ENCODE peak calls at places on chromosome 15, in eight cellular contexts. W, Q, B, S, G, M, U and O are unnamed samples.

GRCh38 chr15:92624401-92624991 is 31.1 kb downstream of the FAM174B start:
- DNase-seq in M (peak; percentile 82), U (peak; percentile 41), S (no peak), G (peak; percentile 50), B (no peak), Q (no peak), W (no peak), O (no peak)

GRCh38 chr15:90819850-90820249 is 48.5 kb upstream of the FURIN start:
- DNase-seq in M (no peak), Q (peak; percentile 44), U (no peak), W (no peak), G (no peak), B (no peak), S (no peak), O (no peak)

GRCh38 chr15:64856429-64857145 is 14.9 kb downstream of the PLEKHO2 start:
- DNase-seq in U (peak; percentile 64), G (peak; percentile 49), S (peak; percentile 83), B (no peak), M (peak; percentile 80), Q (no peak), W (no peak), O (no peak)

GRCh38 chr15:35206060-35206675 is 121.1 kb upstream of the NANOGP8 start:
- DNase-seq in Q (no peak), M (peak; percentile 4), W (peak; percentile 41), B (no peak), S (no peak), G (no peak), U (peak; percentile 3), O (peak; percentile 49)

GRCh38 chr15:83654379-83655236 is 685 bp downstream of the ADAMTSL3 start:
- DNase-seq in G (peak; percentile 67), S (peak; percentile 78), M (no peak), W (no peak), B (no peak), U (no peak), Q (peak; percentile 69), O (peak; percentile 7)

GRCh38 chr15:58777107-58777506 is 6.0 kb downstream of the MINDY2 start:
- DNase-seq in W (peak; percentile 57), B (no peak), Q (no peak), G (no peak), M (no peak), U (no peak), S (no peak), O (no peak)

GRCh38 chr15:31269961-31270575 is 56.6 kb upstream of the KLF13 start:
- DNase-seq in W (no peak), U (no peak), Q (no peak), M (no peak), S (peak; percentile 35), B (no peak), G (peak; percentile 1), O (no peak)

GRCh38 chr15:35090104-35090807 is 5.2 kb upstream of the NANOGP8 start:
- DNase-seq in S (no peak), B (no peak), W (no peak), M (no peak), G (no peak), U (no peak), Q (no peak), O (no peak)

GRCh38 chr15:100113351-100114075 is 228.3 kb downstream of the ADAMTS17 start:
- DNase-seq in W (no peak), M (peak; percentile 70), U (no peak), G (peak; percentile 52), Q (no peak), B (no peak), S (peak; percentile 79), O (no peak)

GRCh38 chr15:47819158-47819557 is 101.9 kb downstream of the SEMA6D start:
- DNase-seq in W (no peak), U (no peak), Q (no peak), G (no peak), S (no peak), B (no peak), M (peak; percentile 26), O (no peak)

GRCh38 chr15:31206386-31207174 is 105.1 kb upstream of the TRPM1 start:
- DNase-seq in U (no peak), S (no peak), Q (peak; percentile 37), G (no peak), B (no peak), M (peak; percentile 34), W (no peak), O (no peak)

GRCh38 chr15:48683991-48684765 is 38.7 kb upstream of the FBN1 start:
- DNase-seq in B (no peak), Q (peak; percentile 83), S (no peak), G (no peak), U (no peak), W (no peak), M (no peak), O (no peak)

GRCh38 chr15:101091080-101092017 is 160.5 kb downstream of the CHSY1 start:
- DNase-seq in U (peak; percentile 90), W (no peak), B (peak; percentile 24), S (no peak), M (peak; percentile 96), G (peak; percentile 83), Q (no peak), O (peak; percentile 95)

GRCh38 chr15:41581110-41581509 is 22.1 kb downstream of the TYRO3 start:
- DNase-seq in G (no peak), U (no peak), W (peak; percentile 23), B (no peak), M (no peak), S (no peak), Q (no peak), O (no peak)

GRCh38 chr15:41583795-41584194 is 24.8 kb downstream of the TYRO3 start:
- DNase-seq in Q (no peak), B (no peak), S (no peak), M (no peak), W (no peak), U (no peak), G (no peak), O (no peak)

GRCh38 chr15:41585140-41586047 is 26.4 kb downstream of the TYRO3 start:
- DNase-seq in M (peak; percentile 65), W (no peak), G (peak; percentile 27), Q (peak; percentile 60), S (no peak), U (peak; percentile 56), B (no peak), O (peak; percentile 59)

GRCh38 chr15:41578736-41579383 is 19.8 kb downstream of the TYRO3 start:
- DNase-seq in Q (no peak), S (no peak), G (no peak), B (no peak), M (no peak), W (no peak), U (no peak), O (no peak)

DNA sequence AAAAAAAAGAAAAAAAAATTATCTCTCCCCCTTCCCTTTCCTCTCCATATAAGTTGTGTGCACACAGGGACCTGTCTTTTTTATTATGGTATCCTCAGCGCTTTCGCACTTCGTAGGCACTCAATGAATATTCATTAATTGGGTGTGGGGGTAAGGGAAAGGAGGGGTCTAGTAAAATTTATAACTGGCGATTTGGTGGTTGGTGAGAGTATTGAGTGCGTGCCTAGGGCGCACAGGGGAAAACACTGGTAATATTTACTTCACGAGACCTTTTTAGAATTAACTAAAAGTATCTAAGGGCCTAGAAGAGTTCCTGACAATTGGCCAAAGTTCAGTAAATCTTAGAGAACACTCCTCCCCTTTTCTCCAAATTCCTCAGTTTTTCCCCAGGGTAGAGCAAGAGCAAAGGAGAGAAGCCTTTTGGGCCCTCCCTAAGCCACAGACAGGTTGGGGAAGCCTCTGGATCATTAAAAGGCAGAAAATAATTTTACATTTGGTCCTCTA is 25.7 kb downstream of the TYRO3 start:
- DNase-seq in M (peak; percentile 24), W (no peak), U (peak; percentile 5), Q (no peak), S (no peak), B (no peak), G (no peak), O (no peak)
- H3K4me3 ChIP-seq in M (no peak overlapping the region), W (no peak overlapping the region), U (peak overlapping the region; percentile 17), Q (peak overlapping the region; percentile 45), S (peak overlapping the region; percentile 51), B (no peak overlapping the region), G (peak overlapping the region; percentile 34), O (peak overlapping the region; percentile 19)

DNA sequence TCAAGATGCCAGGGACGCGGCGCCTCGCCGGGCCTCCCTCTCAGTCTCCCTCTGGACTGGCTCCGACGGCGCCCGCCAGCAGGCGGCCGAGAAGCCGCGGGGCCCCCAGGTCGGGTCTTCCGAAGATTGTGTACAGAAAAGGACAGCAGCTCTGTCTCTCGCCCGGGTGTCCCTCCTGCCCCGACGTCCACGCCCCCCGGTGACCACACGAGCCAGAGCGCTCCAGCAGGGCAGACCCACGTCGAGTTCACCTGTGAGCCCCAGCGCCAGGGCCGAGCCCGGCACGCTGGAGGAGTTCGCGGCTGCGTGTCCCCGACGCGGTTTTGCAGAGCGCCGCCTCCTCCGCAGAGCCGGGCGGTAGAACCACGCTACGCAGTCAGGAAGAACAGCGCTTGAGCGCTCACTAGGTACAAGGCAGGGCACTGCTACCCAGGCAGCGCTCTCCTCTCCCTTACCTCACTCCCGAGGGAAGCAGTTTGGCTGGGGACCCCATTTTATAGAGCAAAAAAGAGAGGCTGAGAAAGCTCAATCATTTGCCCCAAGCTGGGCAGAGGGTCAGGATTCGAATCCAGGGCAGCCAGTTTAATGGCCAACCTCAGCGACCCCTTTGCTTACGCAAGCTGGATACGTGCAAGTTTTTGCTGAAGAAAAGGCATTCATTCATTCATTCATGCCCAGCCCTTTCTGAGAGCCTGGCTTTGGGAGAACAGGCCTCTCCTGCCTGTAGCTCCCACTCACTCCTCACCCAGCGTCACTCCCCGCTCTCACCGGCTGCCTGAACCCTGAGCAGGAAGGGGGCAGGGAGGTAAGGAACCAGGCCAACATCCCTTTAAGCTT is 3.0 kb upstream of the TLE3 start:
- DNase-seq in B (no peak), Q (peak; percentile 71), M (peak; percentile 90), U (peak; percentile 39), S (peak; percentile 81), G (no peak), W (peak; percentile 69), O (peak; percentile 71)
- H3K4me3 ChIP-seq in B (peak overlapping the region; percentile 29), Q (peak overlapping the region; percentile 39), M (peak overlapping the region; percentile 32), U (peak overlapping the region; percentile 18), S (peak overlapping the region; percentile 31), G (peak overlapping the region; percentile 20), W (peak overlapping the region; percentile 35), O (peak overlapping the region; percentile 15)

GRCh38 chr15:79479616-79480015 is 47.5 kb downstream of the MINAR1 start:
- DNase-seq in U (no peak), W (no peak), M (no peak), S (no peak), B (no peak), G (no peak), Q (no peak), O (no peak)

GRCh38 chr15:79478108-79478507 is 46.0 kb downstream of the MINAR1 start:
- DNase-seq in B (no peak), S (no peak), G (no peak), Q (no peak), M (no peak), W (no peak), U (no peak), O (no peak)

GRCh38 chr15:79472446-79472845 is 40.3 kb downstream of the MINAR1 start:
- DNase-seq in S (no peak), G (no peak), U (no peak), Q (no peak), W (no peak), B (no peak), M (no peak), O (no peak)

GRCh38 chr15:79474252-79474651 is 42.1 kb downstream of the MINAR1 start:
- DNase-seq in U (peak; percentile 49), M (peak; percentile 14), Q (no peak), G (no peak), B (no peak), S (no peak), W (no peak), O (peak; percentile 73)

GRCh38 chr15:79475312-79475711 is 43.2 kb downstream of the MINAR1 start:
- DNase-seq in U (peak; percentile 36), S (no peak), Q (no peak), B (no peak), M (no peak), G (no peak), W (no peak), O (peak; percentile 74)
- H3K4me3 ChIP-seq in U (no peak overlapping the region), S (no peak overlapping the region), Q (no peak overlapping the region), B (no peak overlapping the region), M (no peak overlapping the region), G (no peak overlapping the region), W (no peak overlapping the region), O (no peak overlapping the region)

GRCh38 chr15:84983711-84984110 is 2.1 kb downstream of the PDE8A start:
- DNase-seq in Q (no peak), U (no peak), G (no peak), M (no peak), W (no peak), S (no peak), B (no peak), O (no peak)
- H3K4me3 ChIP-seq in Q (peak overlapping the region; percentile 69), U (no peak overlapping the region), G (peak overlapping the region; percentile 73), M (peak overlapping the region; percentile 88), W (no peak overlapping the region), S (peak overlapping the region; percentile 77), B (peak overlapping the region; percentile 71), O (no peak overlapping the region)